ENCODE peak calls at places on chromosomes 7 and 10, in nine cellular contexts. One of them, this sample, is unnamed.

GRCh38 chr7:35975851-35976454 is 175.1 kb downstream of the SEPTIN7 start:
- DNase-seq in neural crest cell: peak; percentile 53
- DNase-seq in NCI-H460: peak; percentile 74
- DNase-seq in GM12891: no peak
- DNase-seq in SJSA1: peak; percentile 26
- DNase-seq in HS-27A: no peak
- DNase-seq in NCI-H774: peak; percentile 54
- DNase-seq in HT1080: peak; percentile 54
- DNase-seq in fibroblast of mammary gland: peak; percentile 79
- DNase-seq in this sample: peak; percentile 21

GRCh38 chr10:117339569-117339968 is 35.7 kb downstream of the PDZD8 start:
- DNase-seq in fibroblast of mammary gland: peak; percentile 59
- DNase-seq in GM12891: no peak
- DNase-seq in HS-27A: no peak
- DNase-seq in neural crest cell: no peak
- DNase-seq in SJSA1: no peak
- DNase-seq in NCI-H774: no peak
- DNase-seq in NCI-H460: no peak
- DNase-seq in HT1080: no peak
- DNase-seq in this sample: no peak

GRCh38 chr10:27865221-27865635 is 119.6 kb upstream of the MKX start:
- DNase-seq in HT1080: peak; percentile 41
- DNase-seq in fibroblast of mammary gland: peak; percentile 10
- DNase-seq in NCI-H460: no peak
- DNase-seq in SJSA1: no peak
- DNase-seq in neural crest cell: no peak
- DNase-seq in GM12891: no peak
- DNase-seq in HS-27A: no peak
- DNase-seq in NCI-H774: no peak
- DNase-seq in this sample: no peak

GRCh38 chr7:150876817-150877526 is 24.7 kb downstream of the AOC1 start:
- DNase-seq in NCI-H774: peak; percentile 71
- DNase-seq in neural crest cell: peak; percentile 54
- DNase-seq in SJSA1: peak; percentile 25
- DNase-seq in NCI-H460: peak; percentile 31
- DNase-seq in GM12891: peak; percentile 50
- DNase-seq in HT1080: peak; percentile 65
- DNase-seq in fibroblast of mammary gland: peak; percentile 95
- DNase-seq in HS-27A: peak; percentile 1
- DNase-seq in this sample: peak; percentile 17

GRCh38 chr7:41085244-41085643 is 617.6 kb downstream of the INHBA start:
- DNase-seq in HT1080: peak; percentile 65
- DNase-seq in neural crest cell: no peak
- DNase-seq in SJSA1: peak; percentile 85
- DNase-seq in GM12891: no peak
- DNase-seq in NCI-H460: no peak
- DNase-seq in fibroblast of mammary gland: peak; percentile 83
- DNase-seq in NCI-H774: no peak
- DNase-seq in HS-27A: peak; percentile 34
- DNase-seq in this sample: no peak

GRCh38 chr10:97640868-97641811 is 669 bp downstream of the PI4K2A start:
- DNase-seq in fibroblast of mammary gland: peak; percentile 75
- DNase-seq in NCI-H460: no peak
- DNase-seq in SJSA1: peak; percentile 34
- DNase-seq in HS-27A: no peak
- DNase-seq in neural crest cell: no peak
- DNase-seq in GM12891: peak; percentile 35
- DNase-seq in NCI-H774: no peak
- DNase-seq in HT1080: peak; percentile 18
- DNase-seq in this sample: no peak

GRCh38 chr10:8705415-8705814 is 650.9 kb downstream of the GATA3 start:
- DNase-seq in NCI-H774: no peak
- DNase-seq in HT1080: no peak
- DNase-seq in GM12891: no peak
- DNase-seq in neural crest cell: no peak
- DNase-seq in NCI-H460: no peak
- DNase-seq in SJSA1: no peak
- DNase-seq in HS-27A: no peak
- DNase-seq in fibroblast of mammary gland: no peak
- DNase-seq in this sample: no peak

GRCh38 chr7:91293136-91293535 is 28.9 kb downstream of the FZD1 start:
- DNase-seq in SJSA1: no peak
- DNase-seq in GM12891: no peak
- DNase-seq in NCI-H460: no peak
- DNase-seq in neural crest cell: no peak
- DNase-seq in HS-27A: no peak
- DNase-seq in HT1080: no peak
- DNase-seq in NCI-H774: no peak
- DNase-seq in fibroblast of mammary gland: no peak
- DNase-seq in this sample: no peak

GRCh38 chr10:30046476-30046875 is 12.9 kb downstream of the JCAD start:
- DNase-seq in NCI-H774: peak; percentile 46
- DNase-seq in GM12891: no peak
- DNase-seq in SJSA1: no peak
- DNase-seq in HS-27A: no peak
- DNase-seq in neural crest cell: no peak
- DNase-seq in HT1080: no peak
- DNase-seq in NCI-H460: no peak
- DNase-seq in fibroblast of mammary gland: no peak
- DNase-seq in this sample: no peak